ENCODE peak calls at places on chromosomes 13 and 19, in ten cellular contexts. One of them, this sample, is unnamed.

GRCh38 chr19:19661675-19662251 is 1.7 kb downstream of the ATP13A1 start:
- DNase-seq in kidney glomerular epithelial cell: no peak
- DNase-seq in PC-3: no peak
- DNase-seq in activated CD4-positive, alpha-beta T cell treated with anti-CD3 and anti-CD28 coated beads for 24 hours: no peak
- DNase-seq in NCI-H1694: no peak
- DNase-seq in fibroblast of villous mesenchyme: no peak
- DNase-seq in epithelial cell of prostate: no peak
- DNase-seq in NCI-H460: no peak
- DNase-seq in T-helper 1 cell: no peak
- DNase-seq in hepatocyte: no peak
- DNase-seq in this sample: peak

GRCh38 chr13:58594978-58595600 is 963.5 kb downstream of the PCDH17 start:
- DNase-seq in kidney glomerular epithelial cell: no peak
- DNase-seq in PC-3: no peak
- DNase-seq in activated CD4-positive, alpha-beta T cell treated with anti-CD3 and anti-CD28 coated beads for 24 hours: no peak
- DNase-seq in NCI-H1694: no peak
- DNase-seq in fibroblast of villous mesenchyme: no peak
- DNase-seq in epithelial cell of prostate: no peak
- DNase-seq in NCI-H460: no peak
- DNase-seq in T-helper 1 cell: no peak
- DNase-seq in hepatocyte: no peak
- DNase-seq in this sample: no peak

GRCh38 chr19:23542562-23542961 is 144.4 kb downstream of the ZNF675 start:
- DNase-seq in kidney glomerular epithelial cell: no peak
- DNase-seq in PC-3: no peak
- DNase-seq in activated CD4-positive, alpha-beta T cell treated with anti-CD3 and anti-CD28 coated beads for 24 hours: no peak
- DNase-seq in NCI-H1694: no peak
- DNase-seq in fibroblast of villous mesenchyme: no peak
- DNase-seq in epithelial cell of prostate: no peak
- DNase-seq in NCI-H460: no peak
- DNase-seq in T-helper 1 cell: no peak
- DNase-seq in hepatocyte: no peak
- DNase-seq in this sample: no peak

GRCh38 chr13:27203854-27204253 is 32.2 kb upstream of the USP12 start:
- DNase-seq in kidney glomerular epithelial cell: no peak
- DNase-seq in PC-3: peak
- DNase-seq in activated CD4-positive, alpha-beta T cell treated with anti-CD3 and anti-CD28 coated beads for 24 hours: no peak
- DNase-seq in NCI-H1694: no peak
- DNase-seq in fibroblast of villous mesenchyme: peak
- DNase-seq in epithelial cell of prostate: no peak
- DNase-seq in NCI-H460: no peak
- DNase-seq in T-helper 1 cell: no peak
- DNase-seq in hepatocyte: no peak
- DNase-seq in this sample: peak

GRCh38 chr13:26502826-26503225 is 54.7 kb upstream of the WASF3 start:
- DNase-seq in kidney glomerular epithelial cell: no peak
- DNase-seq in PC-3: peak
- DNase-seq in activated CD4-positive, alpha-beta T cell treated with anti-CD3 and anti-CD28 coated beads for 24 hours: peak
- DNase-seq in NCI-H1694: no peak
- DNase-seq in fibroblast of villous mesenchyme: peak
- DNase-seq in epithelial cell of prostate: no peak
- DNase-seq in NCI-H460: no peak
- DNase-seq in T-helper 1 cell: no peak
- DNase-seq in hepatocyte: peak
- DNase-seq in this sample: no peak

GRCh38 chr13:106349080-106349841 is 186.2 kb downstream of the EFNB2 start:
- DNase-seq in kidney glomerular epithelial cell: no peak
- DNase-seq in PC-3: peak
- DNase-seq in activated CD4-positive, alpha-beta T cell treated with anti-CD3 and anti-CD28 coated beads for 24 hours: no peak
- DNase-seq in NCI-H1694: no peak
- DNase-seq in fibroblast of villous mesenchyme: no peak
- DNase-seq in epithelial cell of prostate: peak
- DNase-seq in NCI-H460: no peak
- DNase-seq in T-helper 1 cell: no peak
- DNase-seq in hepatocyte: peak
- DNase-seq in this sample: no peak

GRCh38 chr19:46009530-46010510 is 13.0 kb downstream of the PGLYRP1 start:
- DNase-seq in kidney glomerular epithelial cell: peak
- DNase-seq in PC-3: peak
- DNase-seq in activated CD4-positive, alpha-beta T cell treated with anti-CD3 and anti-CD28 coated beads for 24 hours: peak
- DNase-seq in NCI-H1694: peak
- DNase-seq in fibroblast of villous mesenchyme: peak
- DNase-seq in epithelial cell of prostate: no peak
- DNase-seq in NCI-H460: peak
- DNase-seq in T-helper 1 cell: peak
- DNase-seq in hepatocyte: peak
- DNase-seq in this sample: peak

GRCh38 chr19:16576690-16577530 is 4.7 kb upstream of the SLC35E1 start:
- DNase-seq in kidney glomerular epithelial cell: no peak
- DNase-seq in PC-3: no peak
- DNase-seq in activated CD4-positive, alpha-beta T cell treated with anti-CD3 and anti-CD28 coated beads for 24 hours: no peak
- DNase-seq in NCI-H1694: no peak
- DNase-seq in fibroblast of villous mesenchyme: no peak
- DNase-seq in epithelial cell of prostate: no peak
- DNase-seq in NCI-H460: no peak
- DNase-seq in T-helper 1 cell: no peak
- DNase-seq in hepatocyte: no peak
- DNase-seq in this sample: no peak

GRCh38 chr19:42323473-42323851 is 2.0 kb upstream of the MEGF8 start:
- DNase-seq in kidney glomerular epithelial cell: no peak
- DNase-seq in PC-3: no peak
- DNase-seq in activated CD4-positive, alpha-beta T cell treated with anti-CD3 and anti-CD28 coated beads for 24 hours: no peak
- DNase-seq in NCI-H1694: no peak
- DNase-seq in fibroblast of villous mesenchyme: no peak
- DNase-seq in epithelial cell of prostate: no peak
- DNase-seq in NCI-H460: no peak
- DNase-seq in T-helper 1 cell: no peak
- DNase-seq in hepatocyte: no peak
- DNase-seq in this sample: no peak